ENCODE peak calls at places on chromosomes 12 and 14, in four cellular contexts. G, P, R and T are unnamed samples.

GRCh38 chr12:104478396-104479140 is 21.8 kb downstream of the CHST11 start:
- DNase-seq in G (no peak), P (no peak), R (no peak), T (no peak)

GRCh38 chr12:116726749-116727148 is 11.1 kb downstream of the SPRING1 start:
- DNase-seq in G (no peak), P (no peak), R (no peak), T (no peak)

GRCh38 chr14:52325126-52325525 is 11.0 kb downstream of the PTGER2 start:
- DNase-seq in G (no peak), P (no peak), R (no peak), T (peak)

GRCh38 chr12:1318327-1319031 is 275.9 kb downstream of the FBXL14 start:
- DNase-seq in G (no peak), P (no peak), R (no peak), T (no peak)

GRCh38 chr12:89765959-89766824 is 57.6 kb upstream of the ATP2B1 start:
- DNase-seq in G (no peak), P (no peak), R (no peak), T (no peak)

GRCh38 chr12:2634481-2634880 is 160.3 kb upstream of the FKBP4 start:
- DNase-seq in G (no peak), P (no peak), R (no peak), T (no peak)

GRCh38 chr12:93186131-93186530 is 191.6 kb upstream of the NUDT4 start:
- DNase-seq in G (no peak), P (no peak), R (no peak), T (no peak)

GRCh38 chr14:75023108-75023507 is 20.4 kb downstream of the EIF2B2 start:
- DNase-seq in G (no peak), P (no peak), R (no peak), T (no peak)

GRCh38 chr14:57008534-57008933 is 198.3 kb upstream of the OTX2 start:
- DNase-seq in G (no peak), P (no peak), R (no peak), T (no peak)

GRCh38 chr14:85535916-85536834 is 6.2 kb downstream of the FLRT2 start:
- DNase-seq in G (no peak), P (no peak), R (no peak), T (no peak)

GRCh38 chr14:104731925-104732294 is 7.9 kb downstream of the ADSS1 start:
- DNase-seq in G (no peak), P (no peak), R (no peak), T (no peak)

GRCh38 chr12:51907083-51907863 is at the start of gene ACVRL1:
- DNase-seq in G (no peak), P (no peak), R (no peak), T (no peak)

GRCh38 chr14:30034049-30034635 is 106.5 kb upstream of the PRKD1 start:
- DNase-seq in G (no peak), P (peak), R (no peak), T (no peak)

GRCh38 chr14:90274808-90275454 is 18.6 kb downstream of the PSMC1 start:
- DNase-seq in G (no peak), P (no peak), R (no peak), T (no peak)

GRCh38 chr12:108884116-108885012 is 4.5 kb downstream of the DAO start:
- DNase-seq in G (peak), P (peak), R (peak), T (peak)

GRCh38 chr14:70515796-70516195 is 19.0 kb downstream of the ADAM20 start:
- DNase-seq in G (no peak), P (no peak), R (peak), T (no peak)

GRCh38 chr14:37587881-37588666 is 7.0 kb downstream of the FOXA1 start:
- DNase-seq in G (no peak), P (no peak), R (no peak), T (no peak)

GRCh38 chr12:85179680-85180300 is 100.2 kb upstream of the ALX1 start:
- DNase-seq in G (no peak), P (no peak), R (no peak), T (no peak)

GRCh38 chr12:81350309-81350708 is 272.4 kb downstream of the ACSS3 start:
- DNase-seq in G (no peak), P (no peak), R (no peak), T (no peak)

GRCh38 chr12:76515271-76515670 is 44.3 kb downstream of the OSBPL8 start:
- DNase-seq in G (no peak), P (no peak), R (no peak), T (no peak)

GRCh38 chr12:130563322-130563721 is 152.8 kb downstream of the RIMBP2 start:
- DNase-seq in G (no peak), P (no peak), R (no peak), T (no peak)

GRCh38 chr14:91116913-91117588 is 3.2 kb downstream of the DGLUCY start:
- DNase-seq in G (no peak), P (no peak), R (no peak), T (no peak)

GRCh38 chr14:72430457-72430856 is 463.4 kb downstream of the DPF3 start:
- DNase-seq in G (no peak), P (no peak), R (no peak), T (no peak)

GRCh38 chr14:68628605-68629310 is 164.1 kb downstream of the ZFP36L1 start:
- DNase-seq in G (no peak), P (no peak), R (no peak), T (no peak)

DNA sequence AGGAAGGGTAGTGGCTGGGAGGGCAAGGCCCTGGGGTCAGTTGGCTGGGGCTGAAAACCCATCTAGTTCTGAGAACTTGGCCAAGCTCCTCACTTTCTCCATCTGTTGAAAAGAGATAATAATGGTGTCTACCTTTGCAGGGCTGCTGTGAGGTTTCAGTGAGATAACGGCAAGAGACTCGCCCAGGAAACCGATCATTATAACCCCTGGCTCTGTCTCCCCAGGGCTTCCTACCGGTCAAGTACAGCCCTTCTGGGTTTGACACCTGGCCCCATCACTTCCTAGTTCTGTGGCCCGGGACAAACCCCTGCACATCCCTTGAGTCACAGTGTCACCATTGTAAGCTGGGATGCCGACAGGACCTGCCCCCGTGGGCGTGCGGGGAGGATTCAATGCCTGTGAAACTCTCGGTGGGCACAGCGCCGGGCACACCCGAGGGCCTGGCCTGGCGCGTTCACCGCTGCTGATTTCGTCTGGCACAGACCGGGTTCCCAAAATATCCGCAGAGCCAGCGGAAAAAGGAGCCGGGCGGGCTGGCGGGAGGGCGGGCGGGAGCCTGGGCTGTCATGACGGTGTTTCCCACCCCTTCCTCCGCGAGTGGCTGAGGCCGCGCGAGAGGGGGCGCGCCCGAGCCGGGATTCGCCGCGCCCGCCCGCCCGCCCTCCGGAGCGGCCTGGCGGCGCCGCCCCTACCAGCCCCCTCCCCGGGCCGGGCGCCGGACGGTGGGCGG is 4.5 kb downstream of the KMT5A start:
- DNase-seq in G (peak), P (no peak), R (peak), T (peak)
- TF ChIP-seq POLR2AphosphoS5 in G (peak), P (no peak), R (peak), T (peak)

GRCh38 chr12:112906712-112907414 is at the start of gene OAS1:
- DNase-seq in G (peak), P (no peak), R (no peak), T (peak)
- TF ChIP-seq POLR2A in G (peak), P (no peak), R (no peak), T (peak)

GRCh38 chr12:13204428-13204827 is 7.9 kb downstream of the EMP1 start:
- DNase-seq in G (no peak), P (no peak), R (no peak), T (no peak)
- TF ChIP-seq TAF1 in G (no peak), P (no peak), R (no peak), T (no peak)

DNA sequence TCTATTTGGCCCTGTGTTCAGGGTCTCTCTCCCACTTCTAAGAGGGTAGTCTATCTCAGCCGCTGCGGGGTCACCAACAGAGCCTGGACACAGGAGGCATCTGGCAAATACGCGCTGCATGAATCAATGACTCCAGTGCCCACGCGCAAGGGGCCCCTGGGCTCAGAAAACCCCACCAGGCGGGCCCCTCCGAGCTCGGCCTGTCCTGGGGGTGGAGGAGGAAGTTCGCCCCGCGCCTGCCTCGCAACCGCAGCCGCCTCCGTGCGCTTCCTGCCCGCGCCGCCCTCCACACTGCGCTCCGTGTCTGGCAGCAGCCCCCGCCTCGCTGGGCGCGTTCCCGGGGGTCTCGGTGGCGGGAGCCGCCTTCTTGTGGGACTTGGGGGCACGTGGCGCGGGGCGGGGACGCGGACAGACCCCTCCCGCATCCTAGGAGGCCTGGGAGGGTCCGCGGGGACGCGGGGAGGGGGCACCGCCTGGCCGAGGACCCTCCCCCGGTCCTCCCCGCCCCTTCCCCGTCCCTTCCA is 811 bp upstream of the FBRSL1 start:
- DNase-seq in G (no peak), P (no peak), R (peak), T (no peak)
- TF ChIP-seq POLR2AphosphoS5 in G (no peak), P (no peak), R (no peak), T (no peak)

GRCh38 chr12:53005986-53006809 is at the start of gene EIF4B:
- DNase-seq in G (peak), P (peak), R (peak), T (peak)
- TF ChIP-seq POLR2A in G (peak), P (peak), R (peak), T (peak)

GRCh38 chr12:107092669-107093546 is 441 bp downstream of the CRY1 start:
- DNase-seq in G (no peak), P (no peak), R (peak), T (no peak)

GRCh38 chr12:107088912-107089311 is 4.4 kb downstream of the CRY1 start:
- DNase-seq in G (no peak), P (no peak), R (no peak), T (no peak)

GRCh38 chr12:107091381-107091780 is 2.0 kb downstream of the CRY1 start:
- DNase-seq in G (no peak), P (no peak), R (no peak), T (no peak)

GRCh38 chr12:107093547-107094448 is at the start of gene CRY1:
- DNase-seq in G (peak), P (peak), R (peak), T (peak)

GRCh38 chr12:107091989-107092641 is 1.2 kb downstream of the CRY1 start:
- DNase-seq in G (no peak), P (no peak), R (peak), T (no peak)
- TF ChIP-seq TAF1 in G (no peak), P (no peak), R (no peak), T (no peak)

GRCh38 chr12:105912911-105913514 is 225.7 kb downstream of the NUAK1 start:
- DNase-seq in G (no peak), P (no peak), R (no peak), T (no peak)
- TF ChIP-seq POLR2AphosphoS5 in G (no peak), P (no peak), R (no peak), T (no peak)

DNA sequence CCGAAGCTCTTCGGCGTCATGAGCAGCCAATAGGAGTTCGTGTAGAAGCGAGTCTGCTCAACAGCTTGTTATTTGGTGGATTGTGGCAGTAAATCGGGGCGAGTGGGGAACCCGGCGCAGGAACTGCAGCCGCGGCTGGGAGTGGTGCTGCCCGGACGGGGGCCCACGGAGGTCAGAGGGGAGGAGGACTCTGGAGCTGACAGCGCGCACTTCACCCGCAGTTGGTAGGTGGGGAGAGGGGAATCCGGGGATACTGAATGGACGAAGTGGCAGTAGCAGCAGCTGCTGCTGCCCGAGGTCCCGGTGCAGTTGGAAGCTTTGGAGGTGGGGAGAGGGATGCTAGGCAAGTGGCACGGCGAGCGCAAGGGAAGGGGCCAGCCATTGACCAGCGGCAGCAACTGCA is at the start of gene ARID4A:
- DNase-seq in G (no peak), P (no peak), R (peak), T (no peak)
- TF ChIP-seq POLR2A in G (peak), P (no peak), R (no peak), T (no peak)

GRCh38 chr12:44507471-44507870 is 368.6 kb downstream of the NELL2 start:
- DNase-seq in G (no peak), P (no peak), R (no peak), T (no peak)

GRCh38 chr12:44504799-44505198 is 371.3 kb downstream of the NELL2 start:
- DNase-seq in G (no peak), P (no peak), R (no peak), T (no peak)

GRCh38 chr12:44503329-44503728 is 372.8 kb downstream of the NELL2 start:
- DNase-seq in G (no peak), P (no peak), R (no peak), T (no peak)

GRCh38 chr12:44500423-44500822 is 375.7 kb downstream of the NELL2 start:
- DNase-seq in G (no peak), P (no peak), R (no peak), T (no peak)

DNA sequence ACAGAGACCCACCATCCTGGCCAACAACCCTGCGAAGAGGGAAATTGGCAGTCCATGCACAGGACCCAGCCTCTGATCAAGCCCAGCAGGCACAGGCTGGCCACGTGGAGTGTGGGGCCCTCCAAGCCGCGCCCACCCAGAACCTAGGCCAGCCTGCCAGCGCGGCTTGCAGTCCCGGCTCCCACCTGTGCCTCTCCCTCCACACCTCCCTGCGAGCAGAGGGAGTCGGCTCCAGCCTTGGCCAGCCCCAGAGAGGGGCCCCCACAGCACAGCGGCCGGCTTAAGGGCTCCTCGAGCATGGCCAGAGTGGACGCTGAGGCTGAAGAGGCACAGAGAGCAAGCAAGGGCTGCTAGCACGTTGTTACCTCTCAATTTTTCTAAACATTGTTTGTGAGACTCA is 373.4 kb downstream of the NELL2 start:
- DNase-seq in G (no peak), P (no peak), R (no peak), T (no peak)
- TF ChIP-seq TAF1 in G (no peak), P (no peak), R (no peak), T (no peak)